ENCODE peak calls at places on chromosome 2, in four cellular contexts. One of them, this sample, is unnamed.

GRCh38 chr2:239285932-239286230 is 114.9 kb downstream of the HDAC4 start:
- DNase-seq in non-pigmented ciliary epithelial cell: no peak
- DNase-seq in lung: no peak
- DNase-seq in NCI-H146: no peak
- DNase-seq in this sample: no peak

GRCh38 chr2:98385050-98385699 is 38.9 kb downstream of the CNGA3 start:
- DNase-seq in non-pigmented ciliary epithelial cell: peak; percentile 31
- DNase-seq in lung: peak; percentile 79
- DNase-seq in NCI-H146: peak; percentile 50
- DNase-seq in this sample: peak; percentile 66

GRCh38 chr2:178187861-178188260 is 6.5 kb upstream of the OSBPL6 start:
- DNase-seq in lung: no peak
- DNase-seq in NCI-H146: no peak
- DNase-seq in non-pigmented ciliary epithelial cell: no peak
- DNase-seq in this sample: no peak

GRCh38 chr2:224284134-224284946 is 117.6 kb downstream of the FAM124B start:
- DNase-seq in non-pigmented ciliary epithelial cell: no peak
- DNase-seq in NCI-H146: peak; percentile 4
- DNase-seq in lung: no peak
- DNase-seq in this sample: peak; percentile 57

GRCh38 chr2:130918421-130918820 is 81.7 kb downstream of the ARHGEF4 start:
- DNase-seq in non-pigmented ciliary epithelial cell: no peak
- DNase-seq in lung: no peak
- DNase-seq in NCI-H146: no peak
- DNase-seq in this sample: no peak

GRCh38 chr2:138500592-138501426 is 761 bp upstream of the SPOPL start:
- DNase-seq in lung: no peak
- DNase-seq in non-pigmented ciliary epithelial cell: no peak
- DNase-seq in NCI-H146: peak; percentile 71
- DNase-seq in this sample: no peak

GRCh38 chr2:53505814-53506213 is 261.8 kb upstream of the CHAC2 start:
- DNase-seq in lung: no peak
- DNase-seq in non-pigmented ciliary epithelial cell: no peak
- DNase-seq in NCI-H146: no peak
- DNase-seq in this sample: no peak

GRCh38 chr2:225566798-225567197 is 167.3 kb downstream of the NYAP2 start:
- DNase-seq in NCI-H146: peak; percentile 58
- DNase-seq in non-pigmented ciliary epithelial cell: no peak
- DNase-seq in lung: no peak
- DNase-seq in this sample: peak; percentile 79

GRCh38 chr2:236629961-236630872 is 60.6 kb downstream of the ACKR3 start:
- DNase-seq in NCI-H146: no peak
- DNase-seq in non-pigmented ciliary epithelial cell: no peak
- DNase-seq in lung: no peak
- DNase-seq in this sample: no peak

GRCh38 chr2:235162070-235162469 is 210.3 kb downstream of the SH3BP4 start:
- DNase-seq in lung: no peak
- DNase-seq in non-pigmented ciliary epithelial cell: no peak
- DNase-seq in NCI-H146: no peak
- DNase-seq in this sample: no peak

GRCh38 chr2:101197215-101197745 is 46.1 kb upstream of the TBC1D8 start:
- DNase-seq in non-pigmented ciliary epithelial cell: no peak
- DNase-seq in lung: no peak
- DNase-seq in NCI-H146: no peak
- DNase-seq in this sample: no peak

GRCh38 chr2:23246992-23247683 is 137.8 kb upstream of the KLHL29 start:
- DNase-seq in NCI-H146: peak; percentile 7
- DNase-seq in non-pigmented ciliary epithelial cell: no peak
- DNase-seq in lung: no peak
- DNase-seq in this sample: peak; percentile 40

GRCh38 chr2:72630767-72631166 is 195.1 kb downstream of the EXOC6B start:
- DNase-seq in lung: no peak
- DNase-seq in non-pigmented ciliary epithelial cell: no peak
- DNase-seq in NCI-H146: no peak
- DNase-seq in this sample: no peak

GRCh38 chr2:195489101-195489500 is 167.9 kb upstream of the SLC39A10 start:
- DNase-seq in lung: no peak
- DNase-seq in NCI-H146: no peak
- DNase-seq in non-pigmented ciliary epithelial cell: no peak
- DNase-seq in this sample: no peak

GRCh38 chr2:106638043-106638442 is 150.9 kb downstream of the CD8B2 start:
- DNase-seq in lung: no peak
- DNase-seq in NCI-H146: no peak
- DNase-seq in non-pigmented ciliary epithelial cell: peak; percentile 2
- DNase-seq in this sample: peak; percentile 73

GRCh38 chr2:6866239-6866745 is 585 bp upstream of the CMPK2 start:
- DNase-seq in lung: peak; percentile 33
- DNase-seq in NCI-H146: peak; percentile 77
- DNase-seq in non-pigmented ciliary epithelial cell: no peak
- DNase-seq in this sample: peak; percentile 76

GRCh38 chr2:27051902-27052645 is 606 bp downstream of the AGBL5 start:
- DNase-seq in NCI-H146: peak; percentile 47
- DNase-seq in lung: no peak
- DNase-seq in non-pigmented ciliary epithelial cell: no peak
- DNase-seq in this sample: no peak

GRCh38 chr2:114442545-114442944 is at the start of gene DPP10:
- DNase-seq in NCI-H146: no peak
- DNase-seq in lung: no peak
- DNase-seq in non-pigmented ciliary epithelial cell: no peak
- DNase-seq in this sample: no peak

GRCh38 chr2:159713691-159714585 is 1.6 kb downstream of the MARCHF7 start:
- DNase-seq in NCI-H146: no peak
- DNase-seq in non-pigmented ciliary epithelial cell: peak; percentile 48
- DNase-seq in lung: no peak
- DNase-seq in this sample: peak; percentile 1

GRCh38 chr2:174607989-174608865 is 10.6 kb upstream of the WIPF1 start:
- DNase-seq in lung: no peak
- DNase-seq in NCI-H146: no peak
- DNase-seq in non-pigmented ciliary epithelial cell: no peak
- DNase-seq in this sample: no peak

GRCh38 chr2:112959109-112959591 is 18.7 kb upstream of the IL36G start:
- DNase-seq in lung: no peak
- DNase-seq in NCI-H146: no peak
- DNase-seq in non-pigmented ciliary epithelial cell: no peak
- DNase-seq in this sample: no peak

GRCh38 chr2:168706806-168707205 is 95.6 kb upstream of the NOSTRIN start:
- DNase-seq in NCI-H146: no peak
- DNase-seq in non-pigmented ciliary epithelial cell: no peak
- DNase-seq in lung: no peak
- DNase-seq in this sample: no peak

GRCh38 chr2:195674491-195675226 is 17.6 kb downstream of the SLC39A10 start:
- DNase-seq in non-pigmented ciliary epithelial cell: peak; percentile 63
- DNase-seq in NCI-H146: no peak
- DNase-seq in lung: no peak
- DNase-seq in this sample: no peak

GRCh38 chr2:233798335-233799086 is 20.4 kb downstream of the MROH2A start:
- DNase-seq in NCI-H146: no peak
- DNase-seq in lung: no peak
- DNase-seq in non-pigmented ciliary epithelial cell: no peak
- DNase-seq in this sample: no peak

GRCh38 chr2:195202163-195202845 is 454.7 kb upstream of the SLC39A10 start:
- DNase-seq in lung: no peak
- DNase-seq in non-pigmented ciliary epithelial cell: peak; percentile 46
- DNase-seq in NCI-H146: no peak
- DNase-seq in this sample: no peak

This sample was measured in NCI-H1417.